ENCODE peak calls at places on chromosomes 12 and 14, in ten cellular contexts. G, W, Y, J, I, S, M, E, L and R are unnamed samples.

GRCh38 chr12:112456029-112456428 is 37.3 kb downstream of the PTPN11 start:
- DNase-seq in G (no peak), W (no peak), Y (no peak), J (no peak), I (no peak), S (no peak), M (no peak), E (no peak), L (no peak), R (no peak)

GRCh38 chr12:108972226-108972757 is 48.6 kb downstream of the SVOP start:
- DNase-seq in G (no peak), W (no peak), Y (no peak), J (no peak), I (no peak), S (no peak), M (no peak), E (no peak), L (no peak), R (no peak)

GRCh38 chr14:74542056-74542685 is 48.6 kb downstream of the ISCA2 start:
- DNase-seq in G (no peak), W (no peak), Y (no peak), J (no peak), I (no peak), S (no peak), M (no peak), E (no peak), L (no peak), R (no peak)

GRCh38 chr12:8817856-8818255 is 4.6 kb upstream of the A2ML1 start:
- DNase-seq in G (no peak), W (no peak), Y (no peak), J (no peak), I (no peak), S (no peak), M (no peak), E (peak; percentile 61), L (no peak), R (no peak)

GRCh38 chr14:102164241-102164641 is 24.5 kb downstream of the WDR20 start:
- DNase-seq in G (no peak), W (peak; percentile 26), Y (no peak), J (peak; percentile 35), I (no peak), S (no peak), M (no peak), E (no peak), L (no peak), R (no peak)

GRCh38 chr12:7859552-7859951 is 13.2 kb downstream of the SLC2A14 start:
- DNase-seq in G (no peak), W (no peak), Y (no peak), J (no peak), I (no peak), S (no peak), M (no peak), E (peak; percentile 52), L (no peak), R (no peak)

GRCh38 chr12:17652436-17652835 is 437.6 kb downstream of the RERGL start:
- DNase-seq in G (no peak), W (no peak), Y (no peak), J (no peak), I (no peak), S (no peak), M (no peak), E (no peak), L (no peak), R (no peak)

GRCh38 chr14:104530651-104531050 is 48.9 kb upstream of the C14orf180 start:
- DNase-seq in G (no peak), W (no peak), Y (no peak), J (no peak), I (no peak), S (no peak), M (no peak), E (no peak), L (no peak), R (no peak)

GRCh38 chr12:4934651-4935050 is 24.9 kb downstream of the KCNA1 start:
- DNase-seq in G (no peak), W (no peak), Y (no peak), J (peak; percentile 32), I (no peak), S (no peak), M (no peak), E (no peak), L (no peak), R (no peak)

GRCh38 chr14:89911018-89911919 is 43.3 kb downstream of the EFCAB11 start:
- DNase-seq in G (no peak), W (peak; percentile 84), Y (no peak), J (peak; percentile 23), I (no peak), S (no peak), M (no peak), E (peak; percentile 87), L (no peak), R (no peak)

GRCh38 chr12:93664573-93665138 is 12.5 kb upstream of the CRADD start:
- DNase-seq in G (no peak), W (no peak), Y (no peak), J (peak; percentile 68), I (no peak), S (no peak), M (no peak), E (no peak), L (no peak), R (no peak)

GRCh38 chr12:123686636-123687190 is 15.8 kb downstream of the TCTN2 start:
- DNase-seq in G (no peak), W (no peak), Y (no peak), J (no peak), I (no peak), S (no peak), M (no peak), E (no peak), L (no peak), R (no peak)

GRCh38 chr12:96368233-96368632 is 32.0 kb downstream of the CDK17 start:
- DNase-seq in G (no peak), W (peak; percentile 17), Y (no peak), J (no peak), I (peak; percentile 11), S (no peak), M (no peak), E (no peak), L (no peak), R (no peak)

GRCh38 chr12:42585846-42586226 is 3.7 kb downstream of the PRICKLE1 start:
- DNase-seq in G (no peak), W (peak; percentile 34), Y (no peak), J (no peak), I (no peak), S (no peak), M (no peak), E (peak; percentile 31), L (no peak), R (no peak)